ENCODE peak calls at places on chromosomes 3 and 15, in eight cellular contexts. W, C, O, J, H, V, M and T are unnamed samples.
A peak's percentile ranks its signal among the peaks of the same experiment; 100 is the strongest.

GRCh38 chr15:90360746-90361145 is 8.7 kb downstream of the ZNF774 start:
- DNase-seq in W (no peak), C (no peak), O (no peak), J (no peak), H (no peak), V (no peak), M (no peak), T (no peak)

GRCh38 chr15:48336940-48337339 is 5.7 kb downstream of the DUT start:
- DNase-seq in W (peak; percentile 28), C (peak; percentile 40), O (no peak), J (no peak), H (no peak), V (no peak), M (no peak), T (no peak)

GRCh38 chr3:68135145-68135544 is 480.7 kb upstream of the SUCLG2 start:
- DNase-seq in W (no peak), C (no peak), O (no peak), J (no peak), H (no peak), V (peak; percentile 26), M (no peak), T (no peak)

GRCh38 chr3:55770077-55770476 is 283.0 kb upstream of the WNT5A start:
- DNase-seq in W (no peak), C (no peak), O (no peak), J (no peak), H (no peak), V (no peak), M (no peak), T (no peak)

GRCh38 chr3:120450914-120451669 is at the start of gene FSTL1:
- DNase-seq in W (peak; percentile 91), C (peak; percentile 86), O (peak; percentile 43), J (no peak), H (no peak), V (no peak), M (peak; percentile 68), T (no peak)

GRCh38 chr3:184773341-184774186 is 38.4 kb upstream of the VPS8 start:
- DNase-seq in W (peak; percentile 77), C (peak; percentile 35), O (no peak), J (no peak), H (no peak), V (no peak), M (no peak), T (no peak)

GRCh38 chr3:10380906-10381795 is 60.2 kb upstream of the SEC13 start:
- DNase-seq in W (no peak), C (peak; percentile 73), O (no peak), J (no peak), H (no peak), V (no peak), M (peak; percentile 58), T (no peak)

GRCh38 chr15:63895787-63896218 is 62.1 kb upstream of the HERC1 start:
- DNase-seq in W (no peak), C (no peak), O (no peak), J (no peak), H (no peak), V (no peak), M (no peak), T (no peak)

GRCh38 chr3:175346573-175347356 is 487.6 kb downstream of the NAALADL2 start:
- DNase-seq in W (peak; percentile 82), C (peak; percentile 93), O (peak; percentile 86), J (no peak), H (no peak), V (no peak), M (peak; percentile 92), T (no peak)

GRCh38 chr3:34859741-34860140 is 779.6 kb upstream of the ARPP21 start:
- DNase-seq in W (no peak), C (no peak), O (no peak), J (no peak), H (no peak), V (no peak), M (no peak), T (no peak)

GRCh38 chr3:3165241-3165640 is 14.2 kb downstream of the CRBN start:
- DNase-seq in W (no peak), C (no peak), O (no peak), J (no peak), H (no peak), V (no peak), M (no peak), T (no peak)

GRCh38 chr3:60931452-60931851 is 319.8 kb downstream of the FHIT start:
- DNase-seq in W (no peak), C (no peak), O (no peak), J (no peak), H (no peak), V (no peak), M (no peak), T (peak; percentile 10)

GRCh38 chr3:160951677-160952487 is 153.3 kb downstream of the B3GALNT1 start:
- DNase-seq in W (no peak), C (no peak), O (no peak), J (no peak), H (no peak), V (peak; percentile 38), M (no peak), T (no peak)

GRCh38 chr15:90261811-90262210 is 3.7 kb upstream of the NGRN start:
- DNase-seq in W (no peak), C (peak; percentile 50), O (peak; percentile 43), J (no peak), H (no peak), V (no peak), M (peak; percentile 39), T (no peak)

GRCh38 chr3:190621971-190622370 is 108.1 kb downstream of the IL1RAP start:
- DNase-seq in W (no peak), C (no peak), O (no peak), J (no peak), H (no peak), V (no peak), M (no peak), T (no peak)